ENCODE peak calls at places on chromosomes 6 and 20, in seven cellular contexts. G is lung, N is mucosa of descending colon, C is MM.1S, Y is AG10803, U is ovary, M is fibroblast of pulmonary artery. J is an unnamed sample.

GRCh38 chr6:126170875-126171489 is 168.9 kb upstream of the CENPW start:
- DNase-seq in G (no peak), M (peak), N (peak), U (no peak), Y (peak), C (peak), J (no peak)

GRCh38 chr20:53842301-53843099 is 227.9 kb downstream of the BCAS1 start:
- DNase-seq in U (no peak), M (no peak), G (no peak), N (no peak), C (peak), Y (no peak), J (no peak)

GRCh38 chr6:4809999-4810918 is 34.1 kb downstream of the CDYL start:
- DNase-seq in N (no peak), G (no peak), C (no peak), Y (peak), M (peak), U (no peak), J (peak)

GRCh38 chr6:138896104-138896756 is 91.8 kb downstream of the REPS1 start:
- DNase-seq in U (no peak), N (no peak), G (no peak), C (no peak), Y (no peak), M (no peak), J (no peak)

GRCh38 chr6:5942591-5942990 is 64.1 kb downstream of the NRN1 start:
- DNase-seq in M (no peak), C (no peak), N (no peak), U (no peak), G (no peak), Y (peak), J (no peak)

GRCh38 chr6:21597706-21598273 is 4.2 kb downstream of the SOX4 start:
- DNase-seq in Y (peak), G (no peak), U (no peak), N (peak), M (peak), C (no peak), J (no peak)

GRCh38 chr6:71602385-71602949 is 283.9 kb upstream of the RIMS1 start:
- DNase-seq in Y (peak), C (no peak), M (peak), N (no peak), U (no peak), G (no peak), J (peak)

GRCh38 chr6:148502083-148502772 is 159.6 kb downstream of the SASH1 start:
- DNase-seq in C (no peak), Y (peak), N (no peak), M (peak), G (no peak), U (no peak), J (no peak)

GRCh38 chr6:48032156-48032555 is 78.8 kb downstream of the PTCHD4 start:
- DNase-seq in U (no peak), G (no peak), C (no peak), M (peak), N (no peak), Y (peak), J (peak)

GRCh38 chr20:47660983-47661711 is 124.1 kb downstream of the SULF2 start:
- DNase-seq in C (no peak), N (no peak), G (no peak), U (no peak), Y (no peak), M (no peak), J (no peak)

GRCh38 chr6:85354761-85355618 is 94.9 kb upstream of the NT5E start:
- DNase-seq in N (peak), U (peak), M (peak), C (peak), Y (peak), G (peak), J (peak)

GRCh38 chr20:684676-685319 is 9.2 kb upstream of the SCRT2 start:
- DNase-seq in U (no peak), M (no peak), C (no peak), Y (no peak), N (no peak), G (no peak), J (no peak)

GRCh38 chr20:13455713-13456112 is 183.0 kb downstream of the TASP1 start:
- DNase-seq in Y (peak), C (no peak), N (no peak), M (peak), U (no peak), G (no peak), J (no peak)

GRCh38 chr6:4608361-4609115 is 167.7 kb upstream of the CDYL start:
- DNase-seq in Y (no peak), U (no peak), G (no peak), M (no peak), C (no peak), N (no peak), J (no peak)

GRCh38 chr6:134182528-134182927 is 130.1 kb upstream of the SLC2A12 start:
- DNase-seq in M (no peak), C (no peak), Y (no peak), U (no peak), G (no peak), N (no peak), J (no peak)

GRCh38 chr6:125037826-125038225 is 75.6 kb downstream of the RNF217 start:
- DNase-seq in G (no peak), C (no peak), Y (no peak), N (no peak), M (no peak), U (no peak), J (no peak)

GRCh38 chr6:132354517-132355167 is 46.6 kb downstream of the MOXD1 start:
- DNase-seq in M (peak), C (peak), Y (no peak), N (peak), U (no peak), G (no peak), J (no peak)

GRCh38 chr20:41058007-41058673 is 29.5 kb downstream of the TOP1 start:
- DNase-seq in N (no peak), M (peak), Y (peak), G (peak), U (no peak), C (no peak), J (no peak)

GRCh38 chr6:101396552-101397173 is 3.2 kb downstream of the GRIK2 start:
- DNase-seq in C (peak), U (peak), M (peak), G (peak), N (peak), Y (peak), J (peak)

GRCh38 chr6:113318553-113318952 is 538.6 kb upstream of the MARCKS start:
- DNase-seq in M (peak), U (no peak), G (no peak), C (no peak), Y (no peak), N (no peak), J (no peak)

GRCh38 chr6:134447883-134448387 is 130.0 kb upstream of the SGK1 start:
- DNase-seq in Y (peak), G (no peak), M (peak), N (no peak), C (no peak), U (no peak), J (no peak)

GRCh38 chr6:32622545-32623401 is 14.4 kb upstream of the HLA-DQA1 start:
- DNase-seq in G (no peak), N (peak), M (peak), Y (peak), U (peak), C (peak), J (no peak)

GRCh38 chr6:96735332-96735731 is 101.9 kb downstream of the GPR63 start:
- DNase-seq in G (no peak), M (no peak), U (no peak), Y (no peak), N (no peak), C (no peak), J (no peak)

GRCh38 chr6:153086225-153086990 is 44.7 kb downstream of the RGS17 start:
- DNase-seq in M (no peak), U (no peak), C (no peak), N (no peak), Y (no peak), G (no peak), J (no peak)

GRCh38 chr6:43639984-43640800 is 4.6 kb downstream of the MAD2L1BP start:
- DNase-seq in Y (no peak), G (no peak), M (no peak), C (no peak), U (no peak), N (no peak), J (no peak)

GRCh38 chr6:160267102-160267501 is 8.5 kb upstream of the SLC22A2 start:
- DNase-seq in C (no peak), Y (no peak), G (no peak), U (no peak), M (no peak), N (no peak), J (no peak)

GRCh38 chr6:109318328-109318876 is 63.9 kb downstream of the CD164 start:
- DNase-seq in Y (no peak), N (peak), M (no peak), C (no peak), U (no peak), G (no peak), J (no peak)

GRCh38 chr6:33638581-33638980 is 17.5 kb downstream of the ITPR3 start:
- DNase-seq in G (peak), N (no peak), Y (no peak), C (no peak), M (no peak), U (no peak), J (no peak)

GRCh38 chr6:124882580-124883393 is 79.5 kb upstream of the RNF217 start:
- DNase-seq in Y (peak), N (no peak), U (no peak), M (peak), G (no peak), C (no peak), J (no peak)

GRCh38 chr20:61785567-61785816 is 280.2 kb downstream of the TAF4 start:
- DNase-seq in C (no peak), N (no peak), M (no peak), U (no peak), Y (no peak), G (no peak), J (no peak)

GRCh38 chr6:104682722-104683643 is 176.7 kb downstream of the HACE1 start:
- DNase-seq in C (peak), N (peak), Y (peak), M (peak), U (no peak), G (peak), J (no peak)

GRCh38 chr6:157368359-157369049 is 12.5 kb upstream of the ZDHHC14 start:
- DNase-seq in U (no peak), C (no peak), M (no peak), N (no peak), G (no peak), Y (no peak), J (no peak)

GRCh38 chr20:18743665-18744440 is 69.7 kb upstream of the SCP2D1 start:
- DNase-seq in N (no peak), C (no peak), G (no peak), Y (no peak), U (no peak), M (no peak), J (no peak)

GRCh38 chr20:24443436-24443835 is 26.0 kb upstream of the SYNDIG1 start:
- DNase-seq in G (no peak), Y (no peak), N (no peak), U (no peak), C (no peak), M (no peak), J (no peak)

GRCh38 chr6:114747995-114748625 is 405.3 kb upstream of the HS3ST5 start:
- DNase-seq in M (peak), U (no peak), Y (peak), C (peak), N (peak), G (peak), J (peak)

GRCh38 chr6:64838726-64839125 is 868.3 kb downstream of the EYS start:
- DNase-seq in C (no peak), N (no peak), M (peak), G (no peak), U (no peak), Y (no peak), J (no peak)

GRCh38 chr20:49768204-49769124 is 44.2 kb upstream of the SLC9A8 start:
- DNase-seq in N (no peak), Y (peak), G (peak), C (peak), M (peak), U (peak), J (peak)

GRCh38 chr6:36195471-36196048 is 984 bp upstream of the BRPF3 start:
- DNase-seq in M (no peak), G (no peak), N (no peak), C (peak), U (no peak), Y (no peak), J (no peak)

GRCh38 chr6:152399409-152399808 is 237.8 kb downstream of the SYNE1 start:
- DNase-seq in U (no peak), N (peak), C (no peak), Y (peak), G (peak), M (no peak), J (no peak)

GRCh38 chr6:18155273-18155863 is at the start of gene KDM1B:
- DNase-seq in Y (peak), C (peak), N (no peak), M (peak), U (no peak), G (peak), J (peak)
- TF ChIP-seq CTCF in Y (no peak), C (no peak), N (no peak), M (no peak), U (no peak), G (no peak), J (no peak)

DNA sequence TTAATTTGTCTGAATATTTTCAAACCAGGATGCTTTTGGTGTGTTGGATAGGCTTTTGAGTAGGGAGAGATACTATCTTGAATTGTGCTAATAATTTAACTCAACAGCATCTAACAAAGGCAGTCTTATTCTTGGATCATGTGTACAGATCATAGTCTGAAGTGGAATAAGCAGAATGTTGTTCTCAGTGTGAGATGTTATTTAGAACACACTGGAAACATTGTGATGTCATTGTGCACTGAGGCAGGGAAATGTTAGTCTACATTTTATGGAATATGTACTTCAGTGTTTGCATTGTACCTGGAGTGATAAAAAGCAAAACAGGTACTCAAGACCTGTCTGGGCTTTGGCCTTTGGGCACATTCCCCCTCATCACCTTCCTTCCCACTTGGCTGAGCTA is 35.0 kb downstream of the RNF144B start:
- DNase-seq in N (no peak), M (no peak), Y (no peak), C (no peak), U (no peak), G (no peak), J (no peak)
- TF ChIP-seq CTCF in N (no peak), M (no peak), Y (no peak), C (no peak), U (no peak), G (no peak), J (no peak)

GRCh38 chr20:38165089-38165965 is at the start of gene TGM2:
- DNase-seq in U (peak), N (peak), M (peak), Y (peak), C (peak), G (peak), J (peak)
- TF ChIP-seq CTCF in U (peak), N (peak), M (peak), Y (peak), C (peak), G (peak), J (peak)

DNA sequence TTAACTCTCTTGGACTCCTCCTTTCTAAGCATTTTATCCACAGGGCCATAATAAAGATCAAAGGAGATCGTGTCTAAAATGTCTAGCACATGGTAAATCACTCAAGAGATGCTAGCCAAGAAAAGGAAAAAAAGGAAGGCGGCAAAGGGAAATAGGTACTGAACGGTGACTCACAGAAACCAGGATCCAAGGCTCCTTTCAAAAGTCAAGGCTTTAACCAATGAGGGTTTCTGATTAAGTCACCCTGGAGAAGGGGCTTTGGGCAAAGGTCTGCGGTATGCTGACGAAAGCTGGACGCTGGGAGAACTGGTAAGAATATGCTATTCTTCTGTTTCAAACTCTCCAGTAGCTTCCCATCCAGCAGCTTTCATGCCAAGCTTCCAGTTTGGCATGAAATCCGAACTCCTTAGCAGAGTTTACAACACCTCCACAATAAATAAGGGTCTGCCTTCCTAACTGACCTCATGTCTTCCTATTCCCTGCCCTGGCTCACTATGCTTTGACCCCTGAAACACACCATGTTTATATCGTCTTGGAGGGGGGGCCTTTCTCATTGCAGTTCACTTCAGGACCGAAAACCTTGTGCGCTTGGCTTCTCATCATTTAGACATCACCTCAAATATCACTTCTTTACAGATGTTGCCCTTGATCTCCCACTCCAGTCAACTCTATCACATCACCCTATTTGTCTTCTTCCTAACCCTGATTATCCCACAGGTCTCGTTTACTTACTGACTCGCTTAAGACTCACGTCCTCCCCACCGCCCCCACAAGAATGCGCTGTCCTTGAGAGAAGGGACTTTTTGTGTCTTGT is 908 bp downstream of the TOMM34 start:
- DNase-seq in G (no peak), N (peak), C (peak), Y (peak), M (peak), U (no peak), J (no peak)
- TF ChIP-seq CTCF in G (no peak), N (no peak), C (peak), Y (peak), M (peak), U (no peak), J (no peak)

DNA sequence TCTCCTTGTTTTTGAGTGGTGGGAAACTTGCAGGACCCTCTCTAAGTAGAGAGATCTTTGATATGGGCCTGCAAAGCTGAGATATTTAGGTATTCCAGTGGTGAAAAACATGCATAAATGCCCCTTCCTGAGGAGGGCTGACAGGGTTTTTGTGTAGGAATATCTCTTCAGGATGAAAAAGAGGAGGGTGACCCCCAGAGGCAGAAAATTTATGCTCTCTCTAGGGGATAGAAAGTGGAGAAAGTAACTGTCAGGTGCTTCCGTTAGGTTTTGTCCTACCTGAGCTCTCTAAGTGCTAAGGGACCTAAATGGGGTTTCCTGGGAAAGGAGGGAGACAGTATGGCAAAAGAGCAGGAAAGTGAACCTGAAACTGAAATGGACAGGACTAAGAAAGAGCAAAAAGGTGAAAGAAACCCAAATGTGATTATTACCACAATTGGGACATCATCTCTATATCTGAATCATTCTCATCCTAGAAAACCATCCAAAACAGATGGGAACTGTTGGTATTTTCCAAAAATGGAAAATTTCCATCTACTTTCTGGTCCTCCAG is 2.0 kb downstream of the COL19A1 start:
- DNase-seq in Y (no peak), G (no peak), M (no peak), C (no peak), U (no peak), N (no peak), J (no peak)
- TF ChIP-seq CTCF in Y (no peak), G (no peak), M (no peak), C (no peak), U (no peak), N (no peak), J (no peak)

DNA sequence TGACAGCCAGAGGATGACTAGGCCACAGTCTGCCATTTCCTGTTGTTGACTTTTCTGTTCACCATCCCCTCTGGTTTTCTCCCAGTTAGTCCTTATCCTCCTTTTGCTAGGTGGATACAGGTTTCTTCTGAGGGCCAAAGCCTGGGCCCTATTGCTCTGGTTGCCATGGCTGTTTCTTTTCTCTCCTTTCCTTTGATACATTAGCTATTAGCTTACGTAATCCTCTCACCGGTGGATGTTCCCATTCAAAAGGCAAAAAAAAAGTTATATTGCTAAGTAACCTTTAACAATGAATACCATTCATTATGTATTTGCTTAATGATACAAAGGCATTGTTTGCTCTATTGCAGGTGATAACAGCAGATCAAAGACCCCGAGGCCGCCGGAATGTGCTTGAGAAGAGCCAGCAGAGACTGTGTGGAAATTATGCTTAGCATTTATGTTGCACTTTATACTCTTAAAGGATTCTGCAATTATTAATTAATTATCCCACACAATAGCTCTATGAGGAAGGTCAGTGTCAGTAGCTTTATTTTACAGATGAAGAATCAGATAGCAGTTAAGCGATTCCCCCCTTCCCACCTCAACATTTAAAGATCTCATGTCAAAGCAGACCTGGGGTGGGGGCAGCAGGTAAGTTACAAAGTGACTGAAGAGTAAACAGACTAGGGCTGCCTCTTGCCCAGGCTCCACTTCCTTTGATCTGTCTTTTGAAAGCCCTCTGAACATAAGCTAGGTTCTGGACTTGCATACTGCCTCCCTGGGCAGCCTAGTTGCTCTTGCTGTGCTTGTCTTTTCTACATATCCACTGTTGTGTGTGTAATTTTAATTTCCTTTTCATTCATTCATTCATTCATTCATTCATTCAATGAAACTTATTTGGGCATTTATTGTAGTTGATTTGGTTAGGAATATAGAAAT is 14.5 kb upstream of the TFB1M start:
- DNase-seq in C (no peak), G (peak), N (peak), M (peak), Y (no peak), U (no peak), J (no peak)
- TF ChIP-seq CTCF in C (no peak), G (no peak), N (no peak), M (no peak), Y (no peak), U (no peak), J (no peak)

GRCh38 chr6:111973897-111974639 is 79.8 kb upstream of the CCN6 start:
- DNase-seq in G (no peak), U (no peak), Y (peak), C (no peak), M (peak), N (no peak), J (peak)
- TF ChIP-seq CTCF in G (no peak), U (no peak), Y (no peak), C (no peak), M (no peak), N (no peak), J (no peak)